ENCODE peak calls at places on chromosomes 4 and X, in eight cellular contexts. G is mammary epithelial cell, F is transverse colon, H is tibial nerve, R is cardiac muscle cell, E is heart right ventricle, W is OCI-LY7, Q is suprapubic skin. O is an unnamed sample.

GRCh38 chr4:68369474-68369805 is 19.6 kb upstream of the YTHDC1 start:
- DNase-seq in G (peak), F (no peak), H (no peak), R (peak), E (no peak), W (no peak), Q (no peak), O (no peak)

GRCh38 chrX:44872319-44872816 is 620 bp upstream of the KDM6A start:
- DNase-seq in G (peak), F (peak), H (peak), R (peak), E (no peak), W (no peak), Q (peak), O (peak)

GRCh38 chr4:40550900-40551546 is 78.6 kb downstream of the RBM47 start:
- DNase-seq in G (peak), F (peak), H (no peak), R (peak), E (no peak), W (peak), Q (no peak), O (no peak)

GRCh38 chr4:1975391-1975801 is 33.4 kb downstream of the NELFA start:
- DNase-seq in G (no peak), F (no peak), H (no peak), R (no peak), E (no peak), W (no peak), Q (peak), O (no peak)

GRCh38 chr4:8080754-8081065 is 77.9 kb downstream of the ABLIM2 start:
- DNase-seq in G (no peak), F (no peak), H (no peak), R (no peak), E (no peak), W (no peak), Q (no peak), O (no peak)

GRCh38 chr4:145545538-145546224 is 64.0 kb downstream of the SMAD1 start:
- DNase-seq in G (peak), F (peak), H (no peak), R (peak), E (peak), W (no peak), Q (no peak), O (no peak)

GRCh38 chr4:148539387-148539786 is 97.2 kb upstream of the NR3C2 start:
- DNase-seq in G (no peak), F (peak), H (no peak), R (no peak), E (no peak), W (no peak), Q (no peak), O (no peak)

GRCh38 chr4:44448548-44449443 is at the start of gene KCTD8:
- DNase-seq in G (peak), F (peak), H (peak), R (peak), E (peak), W (peak), Q (peak), O (peak)

GRCh38 chrX:14777484-14777883 is 95.4 kb downstream of the FANCB start:
- DNase-seq in G (peak), F (no peak), H (no peak), R (peak), E (no peak), W (no peak), Q (no peak), O (no peak)

GRCh38 chr4:159607824-159608223 is 504.9 kb downstream of the RAPGEF2 start:
- DNase-seq in G (peak), F (no peak), H (no peak), R (peak), E (no peak), W (no peak), Q (no peak), O (no peak)

GRCh38 chr4:150875367-150875766 is 139.7 kb downstream of the LRBA start:
- DNase-seq in G (no peak), F (no peak), H (no peak), R (no peak), E (no peak), W (no peak), Q (no peak), O (no peak)

GRCh38 chr4:57404463-57404862 is 294.3 kb upstream of the IGFBP7 start:
- DNase-seq in G (no peak), F (no peak), H (no peak), R (no peak), E (no peak), W (no peak), Q (no peak), O (no peak)

GRCh38 chr4:38752393-38752961 is 30.3 kb downstream of the TLR10 start:
- DNase-seq in G (peak), F (no peak), H (no peak), R (peak), E (no peak), W (no peak), Q (no peak), O (no peak)

GRCh38 chr4:53527342-53527741 is 63.9 kb downstream of the LNX1 start:
- DNase-seq in G (no peak), F (no peak), H (no peak), R (no peak), E (no peak), W (no peak), Q (no peak), O (no peak)

GRCh38 chrX:70132244-70132643 is 1.0 kb upstream of the IGBP1 start:
- DNase-seq in G (no peak), F (no peak), H (no peak), R (no peak), E (no peak), W (peak), Q (no peak), O (no peak)

GRCh38 chr4:8537041-8537461 is 43.1 kb upstream of the GPR78 start:
- DNase-seq in G (peak), F (peak), H (peak), R (peak), E (peak), W (no peak), Q (no peak), O (peak)

GRCh38 chr4:54902976-54903375 is 222.4 kb downstream of the KDR start:
- DNase-seq in G (no peak), F (no peak), H (no peak), R (peak), E (no peak), W (no peak), Q (no peak), O (no peak)

GRCh38 chr4:72569719-72570235 is 756 bp upstream of the ADAMTS3 start:
- DNase-seq in G (no peak), F (no peak), H (peak), R (no peak), E (no peak), W (no peak), Q (no peak), O (no peak)

GRCh38 chr4:134544303-134544761 is 342.7 kb upstream of the PABPC4L start:
- DNase-seq in G (no peak), F (peak), H (no peak), R (peak), E (peak), W (no peak), Q (no peak), O (no peak)

GRCh38 chr4:112031712-112032328 is 113.4 kb upstream of the FAM241A start:
- DNase-seq in G (peak), F (peak), H (peak), R (peak), E (peak), W (peak), Q (no peak), O (no peak)

GRCh38 chr4:14254252-14254651 is 626.7 kb upstream of the BOD1L1 start:
- DNase-seq in G (peak), F (peak), H (peak), R (peak), E (peak), W (peak), Q (no peak), O (peak)

GRCh38 chrX:93868289-93868985 is 194.4 kb downstream of the FAM133A start:
- DNase-seq in G (no peak), F (no peak), H (no peak), R (peak), E (no peak), W (no peak), Q (no peak), O (no peak)

GRCh38 chr4:73499996-73500765 is 18.6 kb downstream of the AFM start:
- DNase-seq in G (no peak), F (no peak), H (no peak), R (peak), E (no peak), W (no peak), Q (no peak), O (no peak)

GRCh38 chrX:7889680-7890079 is 37.5 kb downstream of the PNPLA4 start:
- DNase-seq in G (peak), F (no peak), H (no peak), R (no peak), E (no peak), W (no peak), Q (no peak), O (no peak)

GRCh38 chr4:1644906-1645657 is 39.0 kb downstream of the FAM53A start:
- DNase-seq in G (peak), F (peak), H (no peak), R (peak), E (peak), W (no peak), Q (no peak), O (no peak)

GRCh38 chrX:123083924-123084323 is 100.2 kb upstream of the GRIA3 start:
- DNase-seq in G (peak), F (no peak), H (no peak), R (no peak), E (no peak), W (no peak), Q (no peak), O (no peak)

GRCh38 chr4:72473434-72473900 is 95.6 kb downstream of the ADAMTS3 start:
- DNase-seq in G (peak), F (no peak), H (no peak), R (peak), E (no peak), W (no peak), Q (no peak), O (no peak)

DNA sequence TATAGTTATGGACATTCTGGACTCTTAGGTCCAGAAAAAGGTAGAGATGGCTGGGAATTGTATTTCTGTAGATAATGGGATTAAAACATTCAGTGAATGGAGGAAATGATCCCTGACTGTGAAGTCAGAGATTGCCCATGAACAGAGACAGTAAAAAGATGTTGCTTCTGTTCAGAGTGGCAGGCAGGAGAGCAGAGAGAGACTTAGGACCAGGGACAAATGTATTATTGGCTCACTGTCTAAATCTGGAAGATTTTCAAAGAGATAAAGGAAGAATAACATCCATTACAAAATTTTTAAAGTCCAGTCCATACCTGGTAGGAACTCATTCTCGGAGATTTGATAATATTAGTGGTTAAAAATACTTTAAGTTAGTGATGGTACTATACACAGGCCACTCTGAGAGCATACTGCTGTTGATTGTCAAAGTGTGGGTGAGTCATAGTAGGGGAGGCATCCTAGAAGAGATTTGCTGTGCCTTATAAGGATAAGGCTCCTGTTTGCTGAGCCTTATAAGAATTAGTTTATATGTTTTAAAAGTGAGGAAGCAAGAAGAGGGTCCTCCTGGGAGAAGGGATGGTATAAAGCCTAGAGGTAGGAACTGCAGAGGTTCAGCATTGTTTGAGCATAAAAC is 53.0 kb downstream of the JADE3 start:
- DNase-seq in G (peak), F (no peak), H (no peak), R (peak), E (no peak), W (no peak), Q (no peak), O (no peak)
- TF ChIP-seq CTCF in G (no peak), F (no peak), H (no peak), R (no peak), E (no peak), W (no peak), Q (no peak), O (no peak)

GRCh38 chr4:3706111-3706511 is 60.1 kb upstream of the ADRA2C start:
- DNase-seq in G (no peak), F (no peak), H (no peak), R (no peak), E (no peak), W (no peak), Q (peak), O (peak)

GRCh38 chr4:3703677-3704521 is 62.3 kb upstream of the ADRA2C start:
- DNase-seq in G (no peak), F (no peak), H (no peak), R (no peak), E (no peak), W (no peak), Q (peak), O (peak)

GRCh38 chr4:3703343-3703676 is 62.9 kb upstream of the ADRA2C start:
- DNase-seq in G (no peak), F (no peak), H (no peak), R (no peak), E (no peak), W (no peak), Q (peak), O (no peak)

GRCh38 chr4:3705236-3705987 is 60.8 kb upstream of the ADRA2C start:
- DNase-seq in G (no peak), F (no peak), H (no peak), R (no peak), E (no peak), W (no peak), Q (peak), O (no peak)

GRCh38 chr4:3704669-3705068 is 61.5 kb upstream of the ADRA2C start:
- DNase-seq in G (no peak), F (no peak), H (no peak), R (no peak), E (no peak), W (no peak), Q (peak), O (no peak)
- H3K27ac ChIP-seq in G (no peak), F (no peak), H (no peak), R (no peak), E (no peak), W (no peak), Q (no peak), O (no peak)

DNA sequence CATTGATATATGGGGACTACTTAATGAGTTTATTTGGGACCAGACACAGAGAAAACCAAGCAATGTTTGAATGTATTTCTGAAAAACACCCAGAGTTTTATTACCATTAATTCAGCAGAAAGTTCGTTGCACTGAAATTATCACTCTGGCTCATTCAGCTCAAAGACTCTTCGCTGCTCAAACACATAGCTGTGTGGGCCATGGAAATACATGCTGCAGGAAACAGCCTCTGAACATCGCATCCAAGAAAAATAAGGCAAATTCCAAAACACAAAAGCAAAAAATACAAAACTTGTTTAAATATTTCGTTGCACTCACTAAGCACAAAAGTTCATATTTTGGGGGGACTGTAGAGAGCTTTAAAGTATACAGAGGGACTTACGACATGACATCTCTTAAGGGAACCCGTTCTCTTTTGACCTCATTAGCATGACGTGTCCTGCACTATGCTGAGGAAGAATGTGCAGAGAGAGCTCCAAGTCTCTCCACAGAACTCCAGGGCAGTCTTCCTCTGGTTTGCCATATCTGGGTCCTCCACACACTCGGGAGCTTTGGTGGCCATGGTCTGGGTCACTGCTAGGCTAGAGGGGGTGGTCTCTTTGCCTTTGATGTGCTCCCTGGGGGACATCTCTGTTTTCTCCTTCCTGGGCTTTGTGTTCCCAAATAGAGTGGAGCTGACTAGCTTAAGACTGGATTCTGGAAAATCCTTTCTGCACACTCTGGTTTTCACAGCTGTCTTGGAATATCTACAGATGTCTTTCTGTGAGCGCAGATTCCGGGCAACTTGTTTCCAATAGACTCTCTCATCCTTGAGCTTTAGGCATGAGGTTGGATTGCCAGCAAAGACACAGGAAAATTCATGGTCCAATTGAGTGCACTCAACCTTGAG is 2.8 kb downstream of the FGFBP1 start:
- DNase-seq in G (no peak), F (no peak), H (no peak), R (peak), E (no peak), W (no peak), Q (no peak), O (no peak)
- H3K4me3 ChIP-seq in G (peak), F (no peak), H (no peak), R (no peak), E (no peak), W (no peak), Q (no peak), O (peak)

DNA sequence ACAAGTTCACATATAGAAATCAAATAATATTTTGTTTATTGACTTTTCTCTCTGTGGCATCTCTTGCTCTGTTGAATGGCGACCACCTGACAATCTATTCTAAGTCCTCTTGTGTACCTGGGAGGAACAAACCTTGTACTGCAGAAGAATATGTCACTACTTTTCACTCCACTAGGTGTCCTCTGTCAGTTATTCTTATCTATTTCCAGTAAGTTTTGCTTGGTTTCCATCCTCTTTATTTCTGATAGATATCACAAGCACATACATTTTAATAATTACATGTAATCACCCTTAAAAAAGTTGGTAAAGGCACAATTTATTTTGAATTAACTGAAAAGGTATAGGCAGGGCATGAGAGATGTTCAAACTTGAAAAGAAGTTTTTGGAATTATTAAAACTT is 238.4 kb downstream of the SNCA start:
- DNase-seq in G (peak), F (no peak), H (no peak), R (peak), E (no peak), W (peak), Q (no peak), O (no peak)
- TF ChIP-seq CTCF in G (peak), F (no peak), H (peak), R (no peak), E (peak), W (peak), Q (no peak), O (no peak)

GRCh38 chrX:119407681-119408080 is 8.5 kb downstream of the SLC25A43 start:
- DNase-seq in G (no peak), F (no peak), H (no peak), R (no peak), E (no peak), W (no peak), Q (no peak), O (no peak)

GRCh38 chrX:119406739-119407138 is 7.6 kb downstream of the SLC25A43 start:
- DNase-seq in G (no peak), F (no peak), H (no peak), R (no peak), E (no peak), W (no peak), Q (no peak), O (no peak)

GRCh38 chrX:119411959-119412358 is 12.8 kb downstream of the SLC25A43 start:
- DNase-seq in G (no peak), F (no peak), H (no peak), R (no peak), E (no peak), W (no peak), Q (no peak), O (no peak)

GRCh38 chrX:119410027-119410819 is 11.1 kb downstream of the SLC25A43 start:
- DNase-seq in G (peak), F (peak), H (peak), R (peak), E (no peak), W (no peak), Q (peak), O (peak)

DNA sequence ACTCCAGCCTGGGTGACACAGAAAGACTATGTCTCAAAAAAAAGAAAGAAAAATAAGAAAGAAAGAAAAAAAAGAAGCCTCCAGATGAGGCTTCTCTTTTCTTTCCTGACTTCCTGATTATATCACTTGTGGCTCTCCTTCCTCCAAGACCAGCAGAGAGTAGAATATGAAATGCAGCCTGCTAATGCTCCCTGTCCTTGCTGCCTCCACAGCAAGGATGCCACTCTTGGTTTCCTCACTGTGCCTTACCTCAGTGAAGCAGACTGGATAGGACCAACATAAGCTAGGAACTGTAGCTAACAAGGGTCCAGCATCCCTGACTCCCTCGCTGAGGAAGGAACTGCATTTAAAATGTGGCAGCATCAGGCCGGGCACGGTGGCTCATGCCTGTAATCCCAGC is 11.7 kb downstream of the SLC25A43 start:
- DNase-seq in G (no peak), F (no peak), H (no peak), R (no peak), E (no peak), W (no peak), Q (no peak), O (no peak)
- H3K27ac ChIP-seq in G (no peak), F (peak), H (no peak), R (no peak), E (no peak), W (no peak), Q (no peak), O (no peak)

DNA sequence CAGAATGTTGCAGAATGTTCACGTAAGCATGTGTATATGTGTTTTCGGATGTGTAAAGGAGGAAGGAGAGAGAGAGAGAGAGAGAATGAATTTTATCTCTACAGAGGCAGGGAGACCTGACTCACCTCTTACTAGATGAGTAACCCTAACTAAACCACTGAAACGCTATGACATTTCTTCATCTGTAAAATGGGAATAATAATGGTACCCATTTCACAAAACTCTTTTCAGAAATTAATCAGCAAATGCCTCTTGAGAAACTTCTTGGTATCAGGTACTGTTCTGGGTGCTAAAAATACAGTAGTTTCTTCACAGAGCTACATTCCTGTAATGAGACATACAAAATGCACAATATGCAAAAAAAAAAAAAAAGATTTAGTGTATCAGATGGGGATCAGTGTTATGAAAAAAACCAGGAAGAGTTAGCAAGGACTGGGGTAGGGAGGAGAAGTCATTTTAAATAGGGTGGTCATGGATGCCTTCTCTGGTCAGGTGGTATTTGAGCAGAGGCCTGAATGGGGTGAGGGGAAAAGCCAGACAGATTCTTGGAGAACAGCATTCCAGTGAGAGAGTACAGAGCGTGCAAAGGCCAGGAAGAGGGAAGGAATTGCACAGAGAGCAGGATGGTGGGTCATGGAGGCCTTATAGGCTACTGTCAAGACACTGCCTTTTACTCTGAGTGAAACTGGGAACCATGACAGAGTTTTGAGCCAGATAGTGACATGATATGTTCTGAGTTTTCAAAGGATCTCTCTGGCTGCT is 84.9 kb upstream of the SPANXB1 start:
- DNase-seq in G (no peak), F (no peak), H (no peak), R (peak), E (no peak), W (no peak), Q (no peak), O (no peak)
- H3K4me3 ChIP-seq in G (no peak), F (no peak), H (no peak), R (no peak), E (no peak), W (no peak), Q (no peak), O (no peak)